ENCODE peak calls at places on chromosome 16, in seven cellular contexts. U is T-helper 17 cell; F is kidney; Y is stimulated activated CD4-positive, alpha-beta T cell treated with anti-CD3 and anti-CD28 coated beads, Interleukin-15, amount 100 ng/mL, for 24 hours; R is germinal center; M is mucosa of descending colon; A is naive thymus-derived CD8-positive, alpha-beta T cell. G is an unnamed sample.

GRCh38 chr16:1188781-1189189 is 35.9 kb downstream of the CACNA1H start:
- DNase-seq in U (peak; percentile 40), Y (peak; percentile 57), M (peak; percentile 58), A (peak; percentile 71), F (no peak), R (peak; percentile 42), G (peak; percentile 75)

GRCh38 chr16:64507240-64508024 is 614.4 kb downstream of the CDH11 start:
- DNase-seq in R (no peak), M (no peak), A (no peak), F (no peak), Y (no peak), U (no peak), G (peak; percentile 25)

GRCh38 chr16:9119795-9120194 is 28.4 kb downstream of the HAPSTR1 start:
- DNase-seq in F (no peak), U (no peak), A (no peak), Y (no peak), R (no peak), M (no peak), G (no peak)

GRCh38 chr16:23052908-23053580 is 96.2 kb downstream of the USP31 start:
- DNase-seq in Y (no peak), U (no peak), F (no peak), M (no peak), A (no peak), R (no peak), G (no peak)

GRCh38 chr16:85460983-85461813 is 151.9 kb upstream of the GSE1 start:
- DNase-seq in F (no peak), A (no peak), M (no peak), U (no peak), R (no peak), Y (no peak), G (no peak)

GRCh38 chr16:14249291-14250032 is 178.3 kb downstream of the MRTFB start:
- DNase-seq in R (peak; percentile 33), F (no peak), U (no peak), Y (peak; percentile 53), M (peak; percentile 66), A (peak; percentile 73), G (no peak)

GRCh38 chr16:74752258-74752657 is 22.4 kb downstream of the FA2H start:
- DNase-seq in F (peak; percentile 11), Y (no peak), M (no peak), U (no peak), R (no peak), A (no peak), G (no peak)

GRCh38 chr16:75108792-75109731 is 7.5 kb downstream of the LDHD start:
- DNase-seq in U (peak; percentile 52), Y (peak; percentile 90), R (peak; percentile 54), A (peak; percentile 74), M (peak; percentile 66), F (peak; percentile 97), G (peak; percentile 92)